ENCODE peak calls at places on chromosomes 5 and 9, in nine cellular contexts. A, M, O, X, W, R, E, U and I are unnamed samples.

GRCh38 chr5:78899922-78900362 is 85.2 kb downstream of the ARSB start:
- DNase-seq in X (peak; percentile 33), E (peak; percentile 42), U (peak; percentile 58), A (no peak), M (no peak), O (no peak), R (no peak), W (peak; percentile 50), I (no peak)

GRCh38 chr9:12816656-12817101 is 41.9 kb downstream of the LURAP1L start:
- DNase-seq in E (peak; percentile 57), M (no peak), U (no peak), R (no peak), W (no peak), X (no peak), A (no peak), O (no peak), I (no peak)

GRCh38 chr5:39093351-39093749 is 19.2 kb upstream of the RICTOR start:
- DNase-seq in W (no peak), O (no peak), U (no peak), E (no peak), A (no peak), X (no peak), R (peak; percentile 83), M (no peak), I (no peak)

GRCh38 chr5:12825163-12825562 is 920.9 kb upstream of the CTNND2 start:
- DNase-seq in W (no peak), R (no peak), U (no peak), E (no peak), O (no peak), X (no peak), M (no peak), A (no peak), I (no peak)

GRCh38 chr5:14483504-14484157 is 98.0 kb upstream of the OTULINL start:
- DNase-seq in E (no peak), R (no peak), U (no peak), X (no peak), W (no peak), O (no peak), M (no peak), A (no peak), I (no peak)

GRCh38 chr5:172086312-172086975 is 80.0 kb upstream of the FBXW11 start:
- DNase-seq in O (no peak), M (no peak), U (no peak), W (no peak), A (no peak), E (no peak), X (no peak), R (no peak), I (no peak)

GRCh38 chr9:126342621-126343031 is 16.0 kb downstream of the MVB12B start:
- DNase-seq in R (no peak), M (no peak), X (no peak), E (no peak), W (no peak), U (no peak), A (no peak), O (no peak), I (no peak)

GRCh38 chr5:146025108-146025507 is 80.3 kb downstream of the PLAC8L1 start:
- DNase-seq in W (no peak), R (no peak), U (peak; percentile 42), X (no peak), O (no peak), A (no peak), M (no peak), E (peak; percentile 67), I (no peak)

GRCh38 chr9:94581711-94582110 is 11.9 kb downstream of the FBP2 start:
- DNase-seq in O (no peak), A (no peak), E (no peak), W (no peak), R (no peak), M (no peak), U (peak; percentile 41), X (no peak), I (no peak)

GRCh38 chr9:33256236-33256635 is 8.3 kb downstream of the BAG1 start:
- DNase-seq in U (no peak), A (no peak), M (no peak), E (no peak), X (no peak), O (no peak), W (no peak), R (no peak), I (no peak)

GRCh38 chr5:73821003-73821402 is 195.0 kb downstream of the ARHGEF28 start:
- DNase-seq in X (no peak), R (no peak), A (no peak), M (no peak), U (no peak), O (no peak), E (no peak), W (no peak), I (no peak)

GRCh38 chr9:6305954-6306563 is 22.1 kb upstream of the TPD52L3 start:
- DNase-seq in U (peak; percentile 37), X (peak; percentile 7), W (peak; percentile 11), A (no peak), M (no peak), E (peak; percentile 61), O (no peak), R (peak; percentile 5), I (peak; percentile 15)

GRCh38 chr9:116287721-116288120 is 134.1 kb downstream of the PAPPA start:
- DNase-seq in W (no peak), E (no peak), U (peak; percentile 20), X (no peak), M (no peak), R (no peak), A (no peak), O (no peak), I (no peak)

GRCh38 chr5:65928341-65928752 is 2.0 kb downstream of the ERBIN start:
- DNase-seq in U (no peak), W (no peak), O (no peak), X (no peak), M (no peak), A (no peak), E (no peak), R (no peak), I (no peak)

GRCh38 chr5:147445951-147446350 is 63.9 kb downstream of the DPYSL3 start:
- DNase-seq in U (no peak), O (no peak), A (no peak), E (no peak), W (no peak), R (no peak), M (no peak), X (no peak), I (no peak)

GRCh38 chr9:70120834-70121510 is 77.3 kb downstream of the MAMDC2 start:
- DNase-seq in M (peak; percentile 4), A (peak; percentile 79), O (no peak), X (no peak), E (peak; percentile 10), U (peak; percentile 94), W (no peak), R (no peak), I (peak; percentile 40)

GRCh38 chr5:67183859-67184258 is 12.7 kb downstream of the CD180 start:
- DNase-seq in X (no peak), E (no peak), R (no peak), A (no peak), O (no peak), W (no peak), M (no peak), U (no peak), I (no peak)

GRCh38 chr9:76369583-76369982 is 24.6 kb downstream of the RFK start:
- DNase-seq in O (no peak), E (peak; percentile 61), A (no peak), R (peak; percentile 64), M (no peak), U (peak; percentile 41), X (no peak), W (no peak), I (peak; percentile 76)

GRCh38 chr5:39755986-39756385 is 331.2 kb upstream of the DAB2 start:
- DNase-seq in O (no peak), U (peak; percentile 89), M (no peak), W (no peak), A (peak; percentile 22), E (peak; percentile 75), R (peak; percentile 88), X (no peak), I (peak; percentile 71)

GRCh38 chr5:61641748-61642565 is 309.9 kb downstream of the ZSWIM6 start:
- DNase-seq in X (no peak), A (no peak), U (no peak), W (no peak), O (no peak), E (no peak), M (no peak), R (no peak), I (no peak)

GRCh38 chr5:60668715-60669304 is 31.2 kb downstream of the DEPDC1B start:
- DNase-seq in E (peak; percentile 53), U (peak; percentile 26), X (no peak), A (no peak), O (no peak), W (no peak), R (no peak), M (no peak), I (no peak)

GRCh38 chr5:5014836-5015235 is 125.3 kb upstream of the ADAMTS16 start:
- DNase-seq in X (no peak), W (no peak), A (peak; percentile 46), R (no peak), U (peak; percentile 96), O (no peak), M (no peak), E (no peak), I (peak; percentile 60)

GRCh38 chr9:5493597-5494511 is 16.5 kb upstream of the PDCD1LG2 start:
- DNase-seq in O (no peak), X (peak; percentile 79), E (no peak), U (peak; percentile 86), M (no peak), A (peak; percentile 34), R (peak; percentile 44), W (no peak), I (peak; percentile 73)

GRCh38 chr5:10854526-10855277 is 93.7 kb upstream of the DAP start:
- DNase-seq in A (no peak), X (no peak), E (no peak), U (peak; percentile 85), W (no peak), O (no peak), M (no peak), R (no peak), I (peak; percentile 38)

GRCh38 chr5:68345166-68345565 is 129.6 kb downstream of the PIK3R1 start:
- DNase-seq in R (no peak), U (no peak), X (no peak), M (no peak), O (no peak), E (no peak), W (no peak), A (no peak), I (no peak)

GRCh38 chr5:94691947-94692346 is 73.5 kb downstream of the SLF1 start:
- DNase-seq in U (peak; percentile 68), M (no peak), O (no peak), W (no peak), E (no peak), R (peak; percentile 61), A (no peak), X (no peak), I (peak; percentile 74)

GRCh38 chr5:176387384-176387925 is 943 bp downstream of the NOP16 start:
- DNase-seq in X (no peak), W (no peak), U (no peak), E (no peak), O (no peak), M (no peak), R (no peak), A (no peak), I (no peak)